ENCODE peak calls at places on chromosome 13, in ten cellular contexts. P, J, O, M, V, K, L, I, S and Z are unnamed samples.
A peak's percentile ranks its signal among the peaks of the same experiment; 100 is the strongest.

GRCh38 chr13:62512194-62513141 is 1096.8 kb upstream of the PCDH20 start:
- DNase-seq in P (peak; percentile 1), J (no peak), O (no peak), M (peak; percentile 32), V (peak; percentile 28), K (peak; percentile 32), L (no peak), I (peak; percentile 40), S (peak; percentile 42), Z (no peak)

GRCh38 chr13:36872621-36873020 is 47.4 kb downstream of the SMAD9 start:
- DNase-seq in P (no peak), J (no peak), O (no peak), M (no peak), V (no peak), K (no peak), L (no peak), I (no peak), S (no peak), Z (no peak)

GRCh38 chr13:108086678-108087077 is 128.7 kb downstream of the LIG4 start:
- DNase-seq in P (peak; percentile 4), J (peak; percentile 5), O (no peak), M (peak; percentile 46), V (no peak), K (no peak), L (no peak), I (no peak), S (no peak), Z (no peak)

GRCh38 chr13:71866173-71867091 is 572 bp downstream of the DACH1 start:
- DNase-seq in P (no peak), J (no peak), O (no peak), M (no peak), V (peak; percentile 91), K (peak; percentile 14), L (peak; percentile 81), I (no peak), S (peak; percentile 31), Z (no peak)

GRCh38 chr13:102291587-102292218 is 110.1 kb downstream of the FGF14 start:
- DNase-seq in P (no peak), J (no peak), O (no peak), M (peak; percentile 27), V (no peak), K (peak; percentile 40), L (no peak), I (peak; percentile 75), S (no peak), Z (no peak)

GRCh38 chr13:38590796-38591507 is 95.9 kb upstream of the FREM2 start:
- DNase-seq in P (no peak), J (no peak), O (no peak), M (no peak), V (peak; percentile 45), K (no peak), L (no peak), I (no peak), S (peak; percentile 56), Z (no peak)

GRCh38 chr13:84446972-84447700 is 564.9 kb upstream of the SLITRK1 start:
- DNase-seq in P (no peak), J (peak; percentile 11), O (no peak), M (no peak), V (no peak), K (peak; percentile 23), L (no peak), I (peak; percentile 56), S (no peak), Z (no peak)

GRCh38 chr13:95156208-95156607 is 145.0 kb downstream of the ABCC4 start:
- DNase-seq in P (no peak), J (no peak), O (no peak), M (peak; percentile 17), V (no peak), K (peak; percentile 63), L (no peak), I (peak; percentile 46), S (no peak), Z (no peak)

GRCh38 chr13:30364876-30365275 is 57.4 kb upstream of the UBE2L5 start:
- DNase-seq in P (no peak), J (no peak), O (no peak), M (peak; percentile 48), V (no peak), K (peak; percentile 49), L (peak; percentile 63), I (peak; percentile 25), S (no peak), Z (no peak)

GRCh38 chr13:36385471-36385870 is 39.3 kb upstream of the SPART start:
- DNase-seq in P (no peak), J (no peak), O (no peak), M (peak; percentile 15), V (no peak), K (no peak), L (no peak), I (peak; percentile 55), S (no peak), Z (no peak)

GRCh38 chr13:112959701-112960542 is 9.1 kb upstream of the MCF2L start:
- DNase-seq in P (no peak), J (no peak), O (peak; percentile 38), M (no peak), V (no peak), K (no peak), L (peak; percentile 78), I (no peak), S (no peak), Z (no peak)

GRCh38 chr13:47843005-47843404 is 158.1 kb downstream of the SUCLA2 start:
- DNase-seq in P (no peak), J (no peak), O (no peak), M (no peak), V (no peak), K (no peak), L (no peak), I (no peak), S (no peak), Z (no peak)

GRCh38 chr13:25253702-25254101 is 33.6 kb downstream of the MTMR6 start:
- DNase-seq in P (no peak), J (no peak), O (no peak), M (no peak), V (no peak), K (no peak), L (no peak), I (peak; percentile 23), S (no peak), Z (no peak)

GRCh38 chr13:110561335-110562033 is at the start of gene RAB20:
- DNase-seq in P (peak; percentile 44), J (no peak), O (peak; percentile 95), M (peak; percentile 76), V (peak; percentile 96), K (peak; percentile 94), L (peak; percentile 97), I (peak; percentile 71), S (peak; percentile 92), Z (peak; percentile 90)

GRCh38 chr13:24013189-24013588 is 115.9 kb upstream of the C1QTNF9B start:
- DNase-seq in P (no peak), J (no peak), O (no peak), M (no peak), V (no peak), K (no peak), L (no peak), I (no peak), S (no peak), Z (no peak)

GRCh38 chr13:50914301-50914700 is 4.7 kb downstream of the RNASEH2B start:
- DNase-seq in P (no peak), J (no peak), O (no peak), M (no peak), V (no peak), K (no peak), L (no peak), I (peak; percentile 33), S (no peak), Z (no peak)
- H3K4me3 ChIP-seq in P (no peak overlapping the region), J (no peak overlapping the region), O (no peak overlapping the region), M (no peak overlapping the region), V (no peak overlapping the region), K (no peak overlapping the region), L (no peak overlapping the region), I (no peak overlapping the region), S (no peak overlapping the region), Z (no peak overlapping the region)

GRCh38 chr13:109175666-109176065 is 546.3 kb downstream of the MYO16 start:
- DNase-seq in P (no peak), J (no peak), O (no peak), M (no peak), V (no peak), K (no peak), L (no peak), I (no peak), S (no peak), Z (no peak)

GRCh38 chr13:109166807-109167206 is 537.4 kb downstream of the MYO16 start:
- DNase-seq in P (no peak), J (no peak), O (no peak), M (no peak), V (no peak), K (no peak), L (peak; percentile 72), I (peak; percentile 26), S (no peak), Z (no peak)

DNA sequence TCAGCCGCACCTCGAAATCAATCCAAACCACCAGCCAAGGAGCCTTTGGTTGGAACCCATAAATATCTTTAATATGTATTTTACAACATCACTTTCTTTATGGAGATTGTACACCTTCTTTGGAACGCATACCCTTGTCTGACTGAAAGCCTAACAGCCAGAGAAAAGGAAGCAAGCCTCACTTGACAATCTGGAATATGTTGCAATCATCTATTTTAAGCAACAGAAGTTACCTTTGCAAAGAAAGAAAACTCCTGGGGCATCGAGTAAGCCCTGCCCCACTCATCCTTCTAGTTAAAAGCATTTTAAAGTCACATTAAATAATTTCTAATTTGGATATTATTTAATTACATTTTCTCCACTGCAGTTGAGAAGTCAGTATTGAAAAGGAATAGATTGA is 542.7 kb downstream of the MYO16 start:
- DNase-seq in P (no peak), J (no peak), O (no peak), M (no peak), V (no peak), K (no peak), L (no peak), I (no peak), S (no peak), Z (no peak)
- TF ChIP-seq CTCF in P (no peak), J (no peak), O (no peak), M (no peak), V (no peak), K (no peak), L (no peak), I (no peak), S (no peak), Z (no peak)

GRCh38 chr13:99997702-99998219 is 16.2 kb downstream of the ZIC2 start:
- DNase-seq in P (no peak), J (no peak), O (no peak), M (no peak), V (no peak), K (no peak), L (peak; percentile 75), I (no peak), S (no peak), Z (no peak)
- H3K4me3 ChIP-seq in P (no peak overlapping the region), J (no peak overlapping the region), O (no peak overlapping the region), M (no peak overlapping the region), V (no peak overlapping the region), K (no peak overlapping the region), L (no peak overlapping the region), I (no peak overlapping the region), S (no peak overlapping the region), Z (no peak overlapping the region)

DNA sequence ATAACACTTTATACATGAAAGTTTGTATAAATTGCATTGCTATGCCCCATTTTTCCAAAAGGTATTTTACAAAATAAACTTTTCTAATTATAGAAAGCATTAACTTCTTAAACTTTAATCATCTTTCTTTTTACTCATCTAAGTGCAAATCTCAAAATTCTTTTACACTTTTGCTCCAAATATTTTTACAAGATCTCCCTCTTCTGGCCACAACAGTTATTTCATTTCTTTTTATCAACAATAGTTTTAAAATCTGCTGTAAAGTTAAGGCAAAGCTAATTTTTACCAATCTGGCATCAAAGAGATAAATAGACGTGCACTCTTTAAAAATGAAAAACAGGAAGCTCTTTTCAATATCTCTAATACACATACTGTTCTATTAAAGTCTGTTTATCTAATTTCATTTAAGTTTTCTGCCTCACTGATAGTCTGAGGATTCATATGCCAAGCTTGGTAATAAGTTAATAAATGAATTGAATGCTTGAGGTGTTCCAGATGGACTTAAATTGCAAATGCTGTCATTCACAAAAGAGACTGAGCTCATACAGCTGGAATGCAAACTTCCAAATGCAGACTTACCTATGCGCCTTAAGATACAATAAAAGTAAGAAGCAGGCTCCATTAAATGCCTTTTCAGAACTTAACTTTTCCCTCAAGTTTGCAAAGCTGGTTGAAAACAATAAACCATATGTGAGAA is 583.0 kb upstream of the ATXN8OS start:
- DNase-seq in P (no peak), J (no peak), O (no peak), M (no peak), V (no peak), K (no peak), L (no peak), I (no peak), S (no peak), Z (no peak)
- TF ChIP-seq CTCF in P (no peak), J (no peak), O (no peak), M (peak; percentile 13), V (no peak), K (peak; percentile 21), L (no peak), I (peak; percentile 10), S (no peak), Z (no peak)